ENCODE peak calls at places on chromosome 6, in six cellular contexts. One of them, this sample, is unnamed.
A peak's percentile ranks its signal among the peaks of the same experiment; 100 is the strongest.

GRCh38 chr6:110317646-110318045 is 40.5 kb downstream of the METTL24 start:
- DNase-seq in COR-L47: no peak
- DNase-seq in HEK293T: no peak
- DNase-seq in AG20443: no peak
- DNase-seq in occipital lobe: no peak
- DNase-seq in stimulated activated CD4-positive, alpha-beta T cell treated with anti-CD3 and anti-CD28 coated beads, Interleukin-12 subunit alpha, Interleukin-12 subunit beta, amount 100 ng/mL, for 4 hours: no peak
- DNase-seq in this sample: no peak

GRCh38 chr6:109869398-109870165 is 108.5 kb upstream of the GPR6 start:
- DNase-seq in HEK293T: no peak
- DNase-seq in stimulated activated CD4-positive, alpha-beta T cell treated with anti-CD3 and anti-CD28 coated beads, Interleukin-12 subunit alpha, Interleukin-12 subunit beta, amount 100 ng/mL, for 4 hours: no peak
- DNase-seq in occipital lobe: peak; percentile 74
- DNase-seq in AG20443: no peak
- DNase-seq in COR-L47: no peak
- DNase-seq in this sample: no peak

GRCh38 chr6:110529355-110529754 is 52.9 kb upstream of the SLC22A16 start:
- DNase-seq in COR-L47: no peak
- DNase-seq in AG20443: no peak
- DNase-seq in occipital lobe: no peak
- DNase-seq in stimulated activated CD4-positive, alpha-beta T cell treated with anti-CD3 and anti-CD28 coated beads, Interleukin-12 subunit alpha, Interleukin-12 subunit beta, amount 100 ng/mL, for 4 hours: no peak
- DNase-seq in HEK293T: no peak
- DNase-seq in this sample: no peak

GRCh38 chr6:137043710-137044365 is 927 bp downstream of the IL20RA start:
- DNase-seq in COR-L47: peak; percentile 19
- DNase-seq in stimulated activated CD4-positive, alpha-beta T cell treated with anti-CD3 and anti-CD28 coated beads, Interleukin-12 subunit alpha, Interleukin-12 subunit beta, amount 100 ng/mL, for 4 hours: no peak
- DNase-seq in AG20443: peak; percentile 74
- DNase-seq in HEK293T: no peak
- DNase-seq in occipital lobe: no peak
- DNase-seq in this sample: peak; percentile 11

GRCh38 chr6:30344868-30345671 is at the start of gene RPP21:
- DNase-seq in occipital lobe: peak; percentile 86
- DNase-seq in stimulated activated CD4-positive, alpha-beta T cell treated with anti-CD3 and anti-CD28 coated beads, Interleukin-12 subunit alpha, Interleukin-12 subunit beta, amount 100 ng/mL, for 4 hours: peak; percentile 85
- DNase-seq in HEK293T: peak; percentile 95
- DNase-seq in COR-L47: peak; percentile 68
- DNase-seq in AG20443: peak; percentile 99
- DNase-seq in this sample: peak; percentile 89

GRCh38 chr6:119112856-119113530 is 34.5 kb upstream of the FAM184A start:
- DNase-seq in stimulated activated CD4-positive, alpha-beta T cell treated with anti-CD3 and anti-CD28 coated beads, Interleukin-12 subunit alpha, Interleukin-12 subunit beta, amount 100 ng/mL, for 4 hours: no peak
- DNase-seq in occipital lobe: no peak
- DNase-seq in COR-L47: no peak
- DNase-seq in HEK293T: no peak
- DNase-seq in AG20443: no peak
- DNase-seq in this sample: no peak

GRCh38 chr6:82247634-82248232 is at the start of gene IBTK:
- DNase-seq in occipital lobe: peak; percentile 95
- DNase-seq in stimulated activated CD4-positive, alpha-beta T cell treated with anti-CD3 and anti-CD28 coated beads, Interleukin-12 subunit alpha, Interleukin-12 subunit beta, amount 100 ng/mL, for 4 hours: peak; percentile 88
- DNase-seq in AG20443: peak; percentile 98
- DNase-seq in COR-L47: peak; percentile 91
- DNase-seq in HEK293T: peak; percentile 90
- DNase-seq in this sample: peak; percentile 48

GRCh38 chr6:70686548-70687133 is 19.0 kb downstream of the SMAP1 start:
- DNase-seq in occipital lobe: no peak
- DNase-seq in HEK293T: no peak
- DNase-seq in stimulated activated CD4-positive, alpha-beta T cell treated with anti-CD3 and anti-CD28 coated beads, Interleukin-12 subunit alpha, Interleukin-12 subunit beta, amount 100 ng/mL, for 4 hours: no peak
- DNase-seq in AG20443: peak; percentile 19
- DNase-seq in COR-L47: peak; percentile 2
- DNase-seq in this sample: no peak

GRCh38 chr6:158649289-158650143 is at the start of gene SYTL3:
- DNase-seq in stimulated activated CD4-positive, alpha-beta T cell treated with anti-CD3 and anti-CD28 coated beads, Interleukin-12 subunit alpha, Interleukin-12 subunit beta, amount 100 ng/mL, for 4 hours: peak; percentile 66
- DNase-seq in AG20443: peak; percentile 66
- DNase-seq in COR-L47: no peak
- DNase-seq in occipital lobe: no peak
- DNase-seq in HEK293T: no peak
- DNase-seq in this sample: no peak